ENCODE peak calls at places on chromosome 20, in six cellular contexts. J, C, X, U, D and F are unnamed samples.

GRCh38 chr20:60040471-60041162 is 82.4 kb downstream of the CDH26 start:
- DNase-seq in J (no peak), C (no peak), X (no peak), U (no peak), D (no peak), F (no peak)

GRCh38 chr20:43667341-43668132 is 623 bp downstream of the MYBL2 start:
- DNase-seq in J (peak; percentile 54), C (peak; percentile 57), X (no peak), U (peak; percentile 25), D (peak; percentile 49), F (no peak)

GRCh38 chr20:63497946-63498935 is 642 bp downstream of the EEF1A2 start:
- DNase-seq in J (no peak), C (peak; percentile 71), X (no peak), U (peak; percentile 23), D (no peak), F (no peak)

GRCh38 chr20:23021541-23021940 is 13.6 kb upstream of the SSTR4 start:
- DNase-seq in J (no peak), C (no peak), X (no peak), U (no peak), D (no peak), F (peak; percentile 12)

GRCh38 chr20:44137210-44137781 is 49.7 kb downstream of the JPH2 start:
- DNase-seq in J (no peak), C (peak; percentile 44), X (peak; percentile 45), U (no peak), D (no peak), F (peak; percentile 91)

GRCh38 chr20:40286991-40287531 is 402.0 kb downstream of the MAFB start:
- DNase-seq in J (no peak), C (no peak), X (peak; percentile 83), U (no peak), D (no peak), F (peak; percentile 85)

GRCh38 chr20:57753332-57754164 is 43.7 kb upstream of the PMEPA1 start:
- DNase-seq in J (no peak), C (no peak), X (peak; percentile 6), U (no peak), D (no peak), F (peak; percentile 62)

GRCh38 chr20:20019123-20019522 is 2.0 kb downstream of the NAA20 start:
- DNase-seq in J (no peak), C (no peak), X (no peak), U (no peak), D (no peak), F (no peak)

GRCh38 chr20:41048475-41049242 is 20.0 kb downstream of the TOP1 start:
- DNase-seq in J (no peak), C (no peak), X (no peak), U (no peak), D (no peak), F (no peak)

GRCh38 chr20:62816879-62817873 is at the start of gene COL9A3:
- DNase-seq in J (no peak), C (no peak), X (no peak), U (no peak), D (no peak), F (no peak)

GRCh38 chr20:63130654-63131577 is 85.0 kb downstream of the YTHDF1 start:
- DNase-seq in J (no peak), C (no peak), X (no peak), U (no peak), D (no peak), F (peak; percentile 51)

GRCh38 chr20:53824779-53825178 is 231.1 kb upstream of the ZNF217 start:
- DNase-seq in J (no peak), C (no peak), X (no peak), U (no peak), D (no peak), F (no peak)

GRCh38 chr20:34522969-34523871 is 7.0 kb downstream of the DYNLRB1 start:
- DNase-seq in J (peak; percentile 64), C (peak; percentile 69), X (no peak), U (peak; percentile 59), D (no peak), F (no peak)

GRCh38 chr20:4563031-4563430 is 158.7 kb upstream of the PRND start:
- DNase-seq in J (no peak), C (no peak), X (no peak), U (no peak), D (no peak), F (no peak)

GRCh38 chr20:17909745-17910345 is 58.7 kb downstream of the SNX5 start:
- DNase-seq in J (no peak), C (no peak), X (no peak), U (no peak), D (no peak), F (no peak)

GRCh38 chr20:46011631-46012482 is 3.1 kb downstream of the MMP9 start:
- DNase-seq in J (peak; percentile 70), C (peak; percentile 80), X (no peak), U (peak; percentile 69), D (peak; percentile 36), F (peak; percentile 94)

GRCh38 chr20:17825949-17826843 is 126.4 kb downstream of the BANF2 start:
- DNase-seq in J (peak; percentile 64), C (no peak), X (no peak), U (no peak), D (no peak), F (peak; percentile 26)

GRCh38 chr20:13325033-13325432 is 104.0 kb downstream of the ISM1 start:
- DNase-seq in J (no peak), C (peak; percentile 47), X (no peak), U (peak; percentile 30), D (no peak), F (no peak)

GRCh38 chr20:19738936-19739335 is 19.1 kb upstream of the RIN2 start:
- DNase-seq in J (no peak), C (no peak), X (no peak), U (peak; percentile 18), D (no peak), F (no peak)

GRCh38 chr20:21395666-21396044 is 1.7 kb downstream of the NKX2-4 start:
- DNase-seq in J (peak; percentile 56), C (no peak), X (no peak), U (no peak), D (no peak), F (no peak)